ENCODE peak calls at places on chromosomes 7 and 10, in ten cellular contexts. One of them, this sample, is unnamed. For H3K9me3, the result is how much of the 10 kb centered on the place peaks cover.

GRCh38 chr10:93080350-93081046 is 6.8 kb downstream of the CYP26A1 start:
- DNase-seq in trophoblast cell: peak
- DNase-seq in CD8-positive, alpha-beta memory T cell: peak
- DNase-seq in GM23248: peak
- DNase-seq in cardiac muscle cell: peak
- DNase-seq in small intestine: peak
- DNase-seq in esophagus squamous epithelium: no peak
- DNase-seq in endothelial cell of umbilical vein: no peak
- DNase-seq in CD8-positive, alpha-beta T cell: peak
- DNase-seq in gastrocnemius medialis: no peak
- DNase-seq in this sample: peak

GRCh38 chr7:4713183-4713784 is 31.2 kb downstream of the FOXK1 start:
- DNase-seq in esophagus squamous epithelium: no peak
- DNase-seq in small intestine: no peak
- DNase-seq in GM23248: peak
- DNase-seq in CD8-positive, alpha-beta T cell: no peak
- DNase-seq in cardiac muscle cell: peak
- DNase-seq in CD8-positive, alpha-beta memory T cell: no peak
- DNase-seq in gastrocnemius medialis: no peak
- DNase-seq in endothelial cell of umbilical vein: no peak
- DNase-seq in trophoblast cell: no peak
- DNase-seq in this sample: no peak

GRCh38 chr10:69451784-69452251 is 553 bp downstream of the TSPAN15 start:
- DNase-seq in cardiac muscle cell: no peak
- DNase-seq in gastrocnemius medialis: no peak
- DNase-seq in GM23248: no peak
- DNase-seq in endothelial cell of umbilical vein: no peak
- DNase-seq in small intestine: peak
- DNase-seq in trophoblast cell: peak
- DNase-seq in CD8-positive, alpha-beta memory T cell: no peak
- DNase-seq in CD8-positive, alpha-beta T cell: no peak
- DNase-seq in esophagus squamous epithelium: no peak
- DNase-seq in this sample: peak

GRCh38 chr10:78255796-78256638 is 222.4 kb downstream of the RPS24 start:
- DNase-seq in endothelial cell of umbilical vein: peak
- DNase-seq in esophagus squamous epithelium: no peak
- DNase-seq in trophoblast cell: peak
- DNase-seq in CD8-positive, alpha-beta memory T cell: no peak
- DNase-seq in CD8-positive, alpha-beta T cell: no peak
- DNase-seq in small intestine: no peak
- DNase-seq in cardiac muscle cell: peak
- DNase-seq in GM23248: peak
- DNase-seq in gastrocnemius medialis: peak
- DNase-seq in this sample: peak

GRCh38 chr7:36313607-36314006 is 76.1 kb upstream of the ANLN start:
- DNase-seq in CD8-positive, alpha-beta memory T cell: no peak
- DNase-seq in cardiac muscle cell: no peak
- DNase-seq in esophagus squamous epithelium: no peak
- DNase-seq in small intestine: no peak
- DNase-seq in CD8-positive, alpha-beta T cell: no peak
- DNase-seq in trophoblast cell: no peak
- DNase-seq in GM23248: no peak
- DNase-seq in gastrocnemius medialis: no peak
- DNase-seq in endothelial cell of umbilical vein: no peak
- DNase-seq in this sample: no peak

GRCh38 chr7:964401-965231 is 10.1 kb upstream of the ADAP1 start:
- DNase-seq in GM23248: peak
- DNase-seq in CD8-positive, alpha-beta T cell: no peak
- DNase-seq in cardiac muscle cell: peak
- DNase-seq in small intestine: peak
- DNase-seq in esophagus squamous epithelium: no peak
- DNase-seq in trophoblast cell: peak
- DNase-seq in endothelial cell of umbilical vein: no peak
- DNase-seq in gastrocnemius medialis: peak
- DNase-seq in CD8-positive, alpha-beta memory T cell: no peak
- DNase-seq in this sample: no peak

GRCh38 chr7:6293202-6293601 is 20.8 kb upstream of the CYTH3 start:
- DNase-seq in GM23248: no peak
- DNase-seq in esophagus squamous epithelium: no peak
- DNase-seq in endothelial cell of umbilical vein: no peak
- DNase-seq in trophoblast cell: no peak
- DNase-seq in CD8-positive, alpha-beta memory T cell: no peak
- DNase-seq in small intestine: no peak
- DNase-seq in CD8-positive, alpha-beta T cell: no peak
- DNase-seq in cardiac muscle cell: no peak
- DNase-seq in gastrocnemius medialis: no peak
- DNase-seq in this sample: no peak

GRCh38 chr10:87684001-87684628 is 24.4 kb downstream of the PAPSS2 start:
- DNase-seq in endothelial cell of umbilical vein: no peak
- DNase-seq in small intestine: no peak
- DNase-seq in cardiac muscle cell: no peak
- DNase-seq in CD8-positive, alpha-beta memory T cell: no peak
- DNase-seq in trophoblast cell: peak
- DNase-seq in CD8-positive, alpha-beta T cell: no peak
- DNase-seq in gastrocnemius medialis: no peak
- DNase-seq in esophagus squamous epithelium: no peak
- DNase-seq in GM23248: no peak
- DNase-seq in this sample: peak

GRCh38 chr7:104931181-104931781 is 82.7 kb upstream of the KMT2E start:
- DNase-seq in trophoblast cell: no peak
- DNase-seq in CD8-positive, alpha-beta memory T cell: no peak
- DNase-seq in GM23248: no peak
- DNase-seq in gastrocnemius medialis: no peak
- DNase-seq in esophagus squamous epithelium: no peak
- DNase-seq in endothelial cell of umbilical vein: peak
- DNase-seq in small intestine: no peak
- DNase-seq in cardiac muscle cell: no peak
- DNase-seq in CD8-positive, alpha-beta T cell: no peak
- DNase-seq in this sample: peak

GRCh38 chr7:831596-832291 is 532 bp upstream of the SUN1 start:
- DNase-seq in gastrocnemius medialis: no peak
- DNase-seq in CD8-positive, alpha-beta memory T cell: no peak
- DNase-seq in small intestine: peak
- DNase-seq in trophoblast cell: peak
- DNase-seq in endothelial cell of umbilical vein: peak
- DNase-seq in CD8-positive, alpha-beta T cell: no peak
- DNase-seq in cardiac muscle cell: peak
- DNase-seq in GM23248: peak
- DNase-seq in esophagus squamous epithelium: no peak
- DNase-seq in this sample: no peak

GRCh38 chr10:70459061-70459770 is 17.7 kb upstream of the NODAL start:
- DNase-seq in CD8-positive, alpha-beta T cell: no peak
- DNase-seq in trophoblast cell: no peak
- DNase-seq in gastrocnemius medialis: no peak
- DNase-seq in CD8-positive, alpha-beta memory T cell: no peak
- DNase-seq in GM23248: no peak
- DNase-seq in cardiac muscle cell: no peak
- DNase-seq in small intestine: no peak
- DNase-seq in endothelial cell of umbilical vein: no peak
- DNase-seq in esophagus squamous epithelium: no peak
- DNase-seq in this sample: no peak

GRCh38 chr10:83612746-83613145 is 526.6 kb upstream of the GHITM start:
- DNase-seq in trophoblast cell: no peak
- DNase-seq in endothelial cell of umbilical vein: no peak
- DNase-seq in CD8-positive, alpha-beta T cell: no peak
- DNase-seq in CD8-positive, alpha-beta memory T cell: no peak
- DNase-seq in GM23248: no peak
- DNase-seq in cardiac muscle cell: no peak
- DNase-seq in small intestine: no peak
- DNase-seq in gastrocnemius medialis: no peak
- DNase-seq in esophagus squamous epithelium: no peak
- DNase-seq in this sample: no peak

GRCh38 chr10:83612050-83612449 is 527.3 kb upstream of the GHITM start:
- DNase-seq in gastrocnemius medialis: no peak
- DNase-seq in trophoblast cell: peak
- DNase-seq in esophagus squamous epithelium: no peak
- DNase-seq in endothelial cell of umbilical vein: peak
- DNase-seq in cardiac muscle cell: peak
- DNase-seq in small intestine: no peak
- DNase-seq in CD8-positive, alpha-beta memory T cell: no peak
- DNase-seq in GM23248: no peak
- DNase-seq in CD8-positive, alpha-beta T cell: no peak
- DNase-seq in this sample: no peak

GRCh38 chr10:83617692-83618325 is 521.5 kb upstream of the GHITM start:
- DNase-seq in small intestine: no peak
- DNase-seq in CD8-positive, alpha-beta T cell: no peak
- DNase-seq in cardiac muscle cell: no peak
- DNase-seq in gastrocnemius medialis: no peak
- DNase-seq in endothelial cell of umbilical vein: no peak
- DNase-seq in trophoblast cell: peak
- DNase-seq in GM23248: no peak
- DNase-seq in CD8-positive, alpha-beta memory T cell: no peak
- DNase-seq in esophagus squamous epithelium: no peak
- DNase-seq in this sample: no peak
- H3K4me3 ChIP-seq in small intestine: no peak
- H3K4me3 ChIP-seq in CD8-positive, alpha-beta T cell: no peak
- H3K4me3 ChIP-seq in cardiac muscle cell: no peak
- H3K4me3 ChIP-seq in gastrocnemius medialis: no peak
- H3K4me3 ChIP-seq in endothelial cell of umbilical vein: no peak
- H3K4me3 ChIP-seq in trophoblast cell: no peak
- H3K4me3 ChIP-seq in GM23248: no peak
- H3K4me3 ChIP-seq in CD8-positive, alpha-beta memory T cell: no peak
- H3K4me3 ChIP-seq in esophagus squamous epithelium: no peak
- H3K4me3 ChIP-seq in this sample: no peak

DNA sequence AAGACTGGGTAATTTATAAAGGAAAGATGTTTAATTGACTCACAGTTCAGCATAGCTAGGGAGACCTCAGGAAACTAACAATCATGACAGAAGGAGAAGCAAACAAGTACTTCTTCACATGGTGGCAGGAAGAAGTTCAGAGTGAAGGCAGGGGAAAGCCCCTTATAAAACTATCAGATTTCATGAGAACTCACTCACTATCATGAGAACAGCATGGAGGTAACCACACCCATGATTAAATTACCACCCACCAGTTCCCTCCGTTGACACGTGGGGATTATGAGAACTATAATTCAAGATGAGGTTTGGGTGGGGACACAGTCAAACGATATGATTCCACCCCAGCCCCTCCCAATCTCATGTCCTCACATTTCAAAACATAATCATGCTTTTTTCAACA is 124.2 kb upstream of the PCGF5 start:
- DNase-seq in cardiac muscle cell: no peak
- DNase-seq in GM23248: no peak
- DNase-seq in trophoblast cell: no peak
- DNase-seq in CD8-positive, alpha-beta T cell: no peak
- DNase-seq in CD8-positive, alpha-beta memory T cell: no peak
- DNase-seq in gastrocnemius medialis: no peak
- DNase-seq in esophagus squamous epithelium: no peak
- DNase-seq in endothelial cell of umbilical vein: no peak
- DNase-seq in small intestine: no peak
- DNase-seq in this sample: no peak
- H3K9me3 ChIP-seq in cardiac muscle cell: under half
- H3K9me3 ChIP-seq in GM23248: under half
- H3K9me3 ChIP-seq in trophoblast cell: under half
- H3K9me3 ChIP-seq in CD8-positive, alpha-beta T cell: under half
- H3K9me3 ChIP-seq in CD8-positive, alpha-beta memory T cell: under half
- H3K9me3 ChIP-seq in gastrocnemius medialis: under half
- H3K9me3 ChIP-seq in esophagus squamous epithelium: under half
- H3K9me3 ChIP-seq in endothelial cell of umbilical vein: under half
- H3K9me3 ChIP-seq in small intestine: under half
- H3K9me3 ChIP-seq in this sample: under half

DNA sequence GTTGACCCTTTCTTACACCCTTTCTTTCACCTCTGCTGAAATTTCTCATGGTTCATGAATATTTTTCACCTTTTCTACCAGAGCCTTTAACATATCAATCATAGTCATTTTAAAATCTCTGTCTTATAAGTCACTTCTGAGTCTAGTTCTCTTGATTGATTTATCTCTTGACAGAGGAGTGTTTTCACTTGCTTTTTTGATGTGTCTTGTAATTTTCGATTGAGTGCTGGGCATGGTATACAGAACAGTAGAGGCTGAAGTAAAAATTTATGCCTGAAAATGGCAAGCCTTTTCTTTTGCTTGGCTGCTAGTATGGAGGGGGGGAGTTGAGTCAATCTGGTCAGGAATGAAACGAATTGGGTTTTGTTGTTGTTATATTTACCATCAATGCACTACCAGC is 41.2 kb upstream of the NPTX2 start:
- DNase-seq in esophagus squamous epithelium: no peak
- DNase-seq in small intestine: no peak
- DNase-seq in gastrocnemius medialis: no peak
- DNase-seq in CD8-positive, alpha-beta T cell: no peak
- DNase-seq in cardiac muscle cell: no peak
- DNase-seq in trophoblast cell: no peak
- DNase-seq in GM23248: no peak
- DNase-seq in CD8-positive, alpha-beta memory T cell: no peak
- DNase-seq in endothelial cell of umbilical vein: no peak
- DNase-seq in this sample: no peak
- H3K4me3 ChIP-seq in esophagus squamous epithelium: no peak
- H3K4me3 ChIP-seq in small intestine: no peak
- H3K4me3 ChIP-seq in gastrocnemius medialis: no peak
- H3K4me3 ChIP-seq in CD8-positive, alpha-beta T cell: no peak
- H3K4me3 ChIP-seq in cardiac muscle cell: no peak
- H3K4me3 ChIP-seq in trophoblast cell: no peak
- H3K4me3 ChIP-seq in GM23248: no peak
- H3K4me3 ChIP-seq in CD8-positive, alpha-beta memory T cell: no peak
- H3K4me3 ChIP-seq in endothelial cell of umbilical vein: no peak
- H3K4me3 ChIP-seq in this sample: no peak

GRCh38 chr7:154902600-154903082 is 100.3 kb downstream of the PAXIP1 start:
- DNase-seq in CD8-positive, alpha-beta T cell: no peak
- DNase-seq in gastrocnemius medialis: no peak
- DNase-seq in cardiac muscle cell: no peak
- DNase-seq in trophoblast cell: no peak
- DNase-seq in small intestine: no peak
- DNase-seq in GM23248: no peak
- DNase-seq in CD8-positive, alpha-beta memory T cell: no peak
- DNase-seq in esophagus squamous epithelium: no peak
- DNase-seq in endothelial cell of umbilical vein: no peak
- DNase-seq in this sample: no peak
- H3K9me3 ChIP-seq in CD8-positive, alpha-beta T cell: under half
- H3K9me3 ChIP-seq in gastrocnemius medialis: under half
- H3K9me3 ChIP-seq in cardiac muscle cell: under half
- H3K9me3 ChIP-seq in trophoblast cell: under half
- H3K9me3 ChIP-seq in small intestine: under half
- H3K9me3 ChIP-seq in GM23248: under half
- H3K9me3 ChIP-seq in CD8-positive, alpha-beta memory T cell: under half
- H3K9me3 ChIP-seq in esophagus squamous epithelium: under half
- H3K9me3 ChIP-seq in endothelial cell of umbilical vein: under half
- H3K9me3 ChIP-seq in this sample: under half

DNA sequence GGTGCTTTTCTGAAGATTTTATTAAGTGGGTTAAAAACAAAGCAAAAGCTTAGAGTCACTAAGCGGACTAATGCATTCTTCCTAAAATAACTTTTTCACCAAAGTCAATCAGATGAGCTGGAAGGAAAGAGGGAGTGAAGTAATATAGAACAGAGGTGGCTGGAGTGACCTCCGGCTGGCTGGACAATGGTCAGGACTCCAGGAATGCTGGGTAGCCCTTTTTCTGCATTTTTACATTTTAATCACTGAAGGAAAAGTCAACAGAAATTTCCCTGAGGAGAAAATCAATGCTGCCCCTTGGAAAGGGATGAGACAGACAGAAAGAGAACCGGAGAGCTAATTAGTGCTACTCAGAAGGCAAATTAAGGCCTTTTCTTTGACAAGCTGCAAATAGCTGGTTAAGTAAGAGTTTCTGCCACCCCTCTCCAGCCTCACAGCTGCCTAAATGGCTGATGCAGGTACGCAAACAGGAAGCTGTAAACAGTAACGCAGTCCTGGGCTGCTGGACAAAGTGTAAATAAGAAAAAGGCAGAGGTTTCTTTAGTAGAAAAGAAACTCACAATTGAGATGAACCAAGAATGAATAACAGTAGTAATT is 6.5 kb downstream of the DGKI start:
- DNase-seq in CD8-positive, alpha-beta T cell: no peak
- DNase-seq in small intestine: no peak
- DNase-seq in CD8-positive, alpha-beta memory T cell: no peak
- DNase-seq in esophagus squamous epithelium: no peak
- DNase-seq in endothelial cell of umbilical vein: no peak
- DNase-seq in gastrocnemius medialis: no peak
- DNase-seq in trophoblast cell: no peak
- DNase-seq in GM23248: no peak
- DNase-seq in cardiac muscle cell: no peak
- DNase-seq in this sample: no peak
- H3K4me3 ChIP-seq in CD8-positive, alpha-beta T cell: no peak
- H3K4me3 ChIP-seq in small intestine: no peak
- H3K4me3 ChIP-seq in CD8-positive, alpha-beta memory T cell: no peak
- H3K4me3 ChIP-seq in esophagus squamous epithelium: no peak
- H3K4me3 ChIP-seq in endothelial cell of umbilical vein: no peak
- H3K4me3 ChIP-seq in gastrocnemius medialis: no peak
- H3K4me3 ChIP-seq in trophoblast cell: no peak
- H3K4me3 ChIP-seq in GM23248: no peak
- H3K4me3 ChIP-seq in cardiac muscle cell: no peak
- H3K4me3 ChIP-seq in this sample: no peak

This sample was measured in body of pancreas.